ENCODE peak calls at places on chromosomes 16 and 17, in four cellular contexts. F is T-helper 17 cell, Q is Kasumi-1, L is endothelial cell. B is an unnamed sample.

GRCh38 chr17:21289175-21289901 is 4.8 kb downstream of the MAP2K3 start:
- DNase-seq in L (no peak), Q (no peak), F (no peak), B (no peak)

GRCh38 chr17:76840884-76841775 is 27.1 kb upstream of the MGAT5B start:
- DNase-seq in F (no peak), L (no peak), Q (no peak), B (no peak)

GRCh38 chr16:9489823-9490467 is 398.5 kb downstream of the HAPSTR1 start:
- DNase-seq in F (no peak), L (no peak), Q (no peak), B (no peak)

GRCh38 chr16:12803203-12804093 is at the start of gene CPPED1:
- DNase-seq in L (peak), F (peak), Q (peak), B (peak)

GRCh38 chr17:8896641-8897635 is 29.5 kb upstream of the PIK3R6 start:
- DNase-seq in L (no peak), Q (no peak), F (no peak), B (no peak)

GRCh38 chr17:50916026-50916707 is 50.0 kb upstream of the TOB1 start:
- DNase-seq in F (no peak), Q (no peak), L (no peak), B (no peak)

GRCh38 chr17:29007456-29008455 is 1.9 kb upstream of the SEZ6 start:
- DNase-seq in Q (no peak), L (no peak), F (no peak), B (no peak)

GRCh38 chr17:8964801-8965393 is 610 bp downstream of the PIK3R5 start:
- DNase-seq in F (no peak), Q (peak), L (peak), B (no peak)

GRCh38 chr16:84461029-84461415 is 43.4 kb downstream of the MEAK7 start:
- DNase-seq in L (no peak), Q (no peak), F (no peak), B (no peak)

GRCh38 chr16:58109881-58110280 is 19.3 kb downstream of the CFAP20 start:
- DNase-seq in F (no peak), L (no peak), Q (no peak), B (no peak)

GRCh38 chr17:79192503-79193500 is 118.2 kb downstream of the ENGASE start:
- DNase-seq in Q (peak), F (no peak), L (peak), B (no peak)

GRCh38 chr16:15055141-15056053 is 477 bp downstream of the NTAN1 start:
- DNase-seq in L (no peak), Q (peak), F (no peak), B (no peak)

GRCh38 chr16:48542020-48542473 is 67.9 kb downstream of the N4BP1 start:
- DNase-seq in L (peak), F (no peak), Q (peak), B (no peak)

GRCh38 chr17:79466562-79467350 is 144.1 kb downstream of the RBFOX3 start:
- DNase-seq in F (no peak), L (no peak), Q (no peak), B (no peak)

GRCh38 chr16:85819245-85819644 is 19.8 kb downstream of the COX4I1 start:
- DNase-seq in F (peak), Q (peak), L (peak), B (peak)

GRCh38 chr17:49016775-49017463 is 19.7 kb downstream of the IGF2BP1 start:
- DNase-seq in Q (no peak), L (no peak), F (no peak), B (no peak)

GRCh38 chr17:49873466-49873865 is 25.6 kb upstream of the TAC4 start:
- DNase-seq in Q (no peak), L (no peak), F (no peak), B (no peak)

GRCh38 chr17:40922239-40922638 is 15.2 kb downstream of the KRT23 start:
- DNase-seq in F (no peak), Q (peak), L (no peak), B (no peak)

GRCh38 chr16:24652803-24653202 is 76.6 kb upstream of the TNRC6A start:
- DNase-seq in L (no peak), Q (no peak), F (no peak), B (no peak)

GRCh38 chr17:81915331-81915730 is 2.6 kb downstream of the SIRT7 start:
- DNase-seq in L (no peak), F (no peak), Q (no peak), B (no peak)

GRCh38 chr16:13935408-13935807 is 15.5 kb downstream of the ERCC4 start:
- DNase-seq in F (no peak), Q (no peak), L (peak), B (no peak)

B was measured in T follicular helper cell.